ENCODE peak calls at places on chromosomes 3 and 15, in four cellular contexts. I is transverse colon, D is A549, J is cardiac fibroblast. X is an unnamed sample.

GRCh38 chr3:128539376-128539775 is 46.4 kb upstream of the GATA2 start:
- DNase-seq in I (no peak), D (no peak), J (no peak), X (no peak)

GRCh38 chr3:99006686-99007085 is 105.2 kb upstream of the DCBLD2 start:
- DNase-seq in I (no peak), D (no peak), J (no peak), X (no peak)

GRCh38 chr3:43794776-43795175 is 104.0 kb downstream of the ABHD5 start:
- DNase-seq in I (no peak), D (no peak), J (peak; percentile 68), X (no peak)

GRCh38 chr3:185988080-185988815 is 50.4 kb upstream of the TRA2B start:
- DNase-seq in I (no peak), D (no peak), J (no peak), X (no peak)

GRCh38 chr15:23497710-23498111 is 50.7 kb upstream of the GOLGA6L2 start:
- DNase-seq in I (no peak), D (no peak), J (peak; percentile 12), X (no peak)

GRCh38 chr15:70147778-70148177 is 50.1 kb upstream of the TLE3 start:
- DNase-seq in I (no peak), D (no peak), J (no peak), X (no peak)

GRCh38 chr15:89243046-89243690 is 611 bp upstream of the FANCI start:
- DNase-seq in I (peak; percentile 19), D (no peak), J (peak; percentile 66), X (no peak)

GRCh38 chr15:70435369-70435768 is 328.0 kb downstream of the UACA start:
- DNase-seq in I (peak; percentile 43), D (no peak), J (no peak), X (peak; percentile 85)

GRCh38 chr3:65508743-65509422 is 529.8 kb downstream of the MAGI1 start:
- DNase-seq in I (no peak), D (no peak), J (peak; percentile 8), X (no peak)

GRCh38 chr15:62569460-62570404 is 404.6 kb upstream of the C2CD4B start:
- DNase-seq in I (peak; percentile 91), D (peak; percentile 79), J (peak; percentile 45), X (peak; percentile 79)

GRCh38 chr3:182671942-182672341 is 121.4 kb upstream of the ATP11B start:
- DNase-seq in I (no peak), D (no peak), J (peak; percentile 31), X (no peak)

GRCh38 chr3:45545476-45545875 is 49.1 kb upstream of the LIMD1 start:
- DNase-seq in I (no peak), D (no peak), J (peak; percentile 62), X (no peak)

GRCh38 chr15:90154861-90155626 is 46.1 kb upstream of the SEMA4B start:
- DNase-seq in I (peak; percentile 48), D (peak; percentile 62), J (peak; percentile 69), X (no peak)

GRCh38 chr3:50189274-50189673 is 2.1 kb upstream of the GNAT1 start:
- DNase-seq in I (peak; percentile 75), D (peak; percentile 57), J (peak; percentile 85), X (peak; percentile 87)

GRCh38 chr3:4290272-4290893 is 12.8 kb upstream of the SETMAR start:
- DNase-seq in I (peak; percentile 22), D (peak; percentile 16), J (peak; percentile 66), X (peak; percentile 21)

GRCh38 chr3:154242766-154243165 is 81.5 kb downstream of the DHX36 start:
- DNase-seq in I (no peak), D (no peak), J (peak; percentile 9), X (no peak)

GRCh38 chr15:66923438-66923881 is 141.9 kb upstream of the SMAD3 start:
- DNase-seq in I (peak; percentile 43), D (peak; percentile 58), J (no peak), X (peak; percentile 61)

GRCh38 chr15:29400701-29401100 is 131.1 kb upstream of the NSMCE3 start:
- DNase-seq in I (no peak), D (no peak), J (no peak), X (no peak)

GRCh38 chr15:58616171-58616570 is 133.3 kb downstream of the ADAM10 start:
- DNase-seq in I (no peak), D (no peak), J (no peak), X (no peak)

GRCh38 chr3:120928991-120929390 is 21.0 kb downstream of the STXBP5L start:
- DNase-seq in I (no peak), D (no peak), J (peak; percentile 25), X (no peak)

GRCh38 chr3:158552124-158552523 is 18.9 kb upstream of the MLF1 start:
- DNase-seq in I (no peak), D (no peak), J (no peak), X (no peak)

GRCh38 chr3:184691397-184692131 is 20.3 kb downstream of the MAGEF1 start:
- DNase-seq in I (no peak), D (no peak), J (no peak), X (peak; percentile 25)

GRCh38 chr3:34895841-34896240 is 743.5 kb upstream of the ARPP21 start:
- DNase-seq in I (no peak), D (no peak), J (no peak), X (no peak)

GRCh38 chr15:60000824-60001641 is 3.1 kb upstream of the FOXB1 start:
- DNase-seq in I (no peak), D (no peak), J (no peak), X (no peak)

GRCh38 chr3:132606085-132606484 is 9.0 kb downstream of the ACKR4 start:
- DNase-seq in I (no peak), D (no peak), J (peak; percentile 76), X (no peak)

GRCh38 chr3:24522155-24522579 is 27.5 kb upstream of the THRB start:
- DNase-seq in I (no peak), D (no peak), J (no peak), X (no peak)

GRCh38 chr3:24520101-24520495 is 25.4 kb upstream of the THRB start:
- DNase-seq in I (no peak), D (no peak), J (no peak), X (no peak)

GRCh38 chr3:24519368-24520100 is 24.9 kb upstream of the THRB start:
- DNase-seq in I (no peak), D (no peak), J (peak; percentile 15), X (no peak)

GRCh38 chr3:24521306-24522154 is 26.9 kb upstream of the THRB start:
- DNase-seq in I (peak; percentile 62), D (peak; percentile 35), J (peak; percentile 40), X (peak; percentile 71)

GRCh38 chr3:24520941-24521305 is 26.3 kb upstream of the THRB start:
- DNase-seq in I (no peak), D (no peak), J (no peak), X (no peak)
- H3K4me3 ChIP-seq in I (peak overlapping the region; percentile 85), D (peak overlapping the region; percentile 73), J (peak overlapping the region; percentile 56), X (peak overlapping the region; percentile 67)

DNA sequence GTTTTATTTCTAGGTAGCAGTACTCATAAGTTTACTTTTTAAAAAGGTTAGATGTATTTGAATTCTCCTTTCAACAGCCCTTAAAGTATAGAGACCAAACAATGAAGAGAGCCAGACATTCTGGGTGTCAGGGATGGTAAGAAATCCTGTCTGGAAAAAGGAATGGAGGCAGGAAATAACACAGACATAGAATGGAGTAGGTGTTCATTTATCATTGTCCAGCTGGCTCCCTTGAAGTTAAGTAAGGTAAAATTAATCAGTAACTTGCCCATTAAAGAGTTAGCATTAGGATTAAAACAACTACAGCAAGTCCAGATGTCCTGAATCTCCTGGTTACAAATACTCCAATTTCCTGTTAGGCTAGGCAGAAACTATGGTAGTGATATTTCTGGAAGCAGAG is 13.5 kb upstream of the SUCNR1 start:
- DNase-seq in I (no peak), D (no peak), J (no peak), X (no peak)
- H3K4me3 ChIP-seq in I (no peak overlapping the region), D (no peak overlapping the region), J (no peak overlapping the region), X (no peak overlapping the region)

GRCh38 chr15:45391746-45392711 is 13.7 kb upstream of the GATM start:
- DNase-seq in I (no peak), D (no peak), J (no peak), X (no peak)
- H3K4me3 ChIP-seq in I (no peak overlapping the region), D (no peak overlapping the region), J (no peak overlapping the region), X (peak overlapping the region; percentile 2)

GRCh38 chr3:190862209-190863118 is at the start of gene GMNC:
- DNase-seq in I (peak; percentile 77), D (peak; percentile 32), J (peak; percentile 75), X (peak; percentile 83)
- H3K4me3 ChIP-seq in I (peak within 1 kb of the TSS; percentile 63), D (peak within 1 kb of the TSS; percentile 70), J (peak within 1 kb of the TSS; percentile 66), X (peak within 1 kb of the TSS; percentile 46)

GRCh38 chr3:31895471-31895870 is 85.6 kb downstream of the OSBPL10 start:
- DNase-seq in I (no peak), D (no peak), J (peak; percentile 52), X (no peak)
- H3K4me3 ChIP-seq in I (no peak overlapping the region), D (no peak overlapping the region), J (no peak overlapping the region), X (no peak overlapping the region)

GRCh38 chr15:73621286-73621826 is 11.8 kb downstream of the NPTN start:
- DNase-seq in I (no peak), D (no peak), J (no peak), X (no peak)
- H3K4me3 ChIP-seq in I (no peak overlapping the region), D (no peak overlapping the region), J (no peak overlapping the region), X (no peak overlapping the region)

DNA sequence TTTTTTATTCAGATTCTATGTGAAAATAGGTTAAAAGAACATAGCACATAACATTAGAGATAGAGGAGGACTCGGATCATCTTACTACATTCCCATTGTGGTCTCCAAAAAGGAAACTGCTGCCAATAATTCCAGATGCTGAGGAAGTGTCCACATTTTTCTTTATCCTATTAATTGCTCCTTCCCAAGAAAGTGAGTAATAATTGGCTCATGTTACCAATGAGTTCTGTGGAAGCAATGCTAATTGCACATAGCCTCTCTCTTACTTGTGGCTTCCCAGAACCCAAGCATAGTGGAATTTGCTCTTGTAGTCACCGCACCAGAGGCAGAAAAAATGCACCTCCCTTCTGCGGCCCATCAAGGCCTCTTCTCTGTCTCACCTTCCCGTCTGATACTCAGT is 208.4 kb downstream of the PLOD2 start:
- DNase-seq in I (no peak), D (no peak), J (peak; percentile 64), X (no peak)
- H3K4me3 ChIP-seq in I (no peak overlapping the region), D (no peak overlapping the region), J (no peak overlapping the region), X (no peak overlapping the region)

GRCh38 chr3:149369991-149370866 is 7.2 kb downstream of the TM4SF1 start:
- DNase-seq in I (no peak), D (no peak), J (peak; percentile 41), X (no peak)
- H3K4me3 ChIP-seq in I (no peak overlapping the region), D (peak overlapping the region; percentile 58), J (no peak overlapping the region), X (no peak overlapping the region)